ENCODE peak calls at places on chromosomes 16 and 17, in four cellular contexts. X, C, E and P are unnamed samples.

GRCh38 chr16:66416136-66416535 is 11.0 kb upstream of the BEAN1 start:
- DNase-seq in X (no peak), C (no peak), E (no peak), P (no peak)

GRCh38 chr16:85575910-85576309 is 37.2 kb upstream of the GSE1 start:
- DNase-seq in X (no peak), C (no peak), E (no peak), P (no peak)

GRCh38 chr16:24309222-24309905 is 53.2 kb downstream of the CACNG3 start:
- DNase-seq in X (no peak), C (peak), E (peak), P (no peak)

GRCh38 chr17:57988301-57989010 is 402 bp upstream of the VEZF1 start:
- DNase-seq in X (peak), C (peak), E (peak), P (peak)

GRCh38 chr16:73365010-73365409 is 317.1 kb upstream of the ZFHX3 start:
- DNase-seq in X (no peak), C (no peak), E (no peak), P (no peak)

GRCh38 chr17:29138991-29139682 is 41.1 kb downstream of the MYO18A start:
- DNase-seq in X (peak), C (no peak), E (no peak), P (peak)

GRCh38 chr17:3814361-3814760 is 13.4 kb upstream of the ITGAE start:
- DNase-seq in X (no peak), C (no peak), E (no peak), P (no peak)

GRCh38 chr16:54651851-54652770 is 278.6 kb upstream of the IRX5 start:
- DNase-seq in X (peak), C (peak), E (no peak), P (no peak)

GRCh38 chr17:42408076-42408475 is 15.0 kb downstream of the CAVIN1 start:
- DNase-seq in X (no peak), C (no peak), E (no peak), P (no peak)

GRCh38 chr17:19800571-19800970 is 52.5 kb upstream of the ALDH3A1 start:
- DNase-seq in X (no peak), C (no peak), E (no peak), P (no peak)

GRCh38 chr16:89005201-89006035 is 28.4 kb upstream of the CBFA2T3 start:
- DNase-seq in X (no peak), C (no peak), E (no peak), P (no peak)

GRCh38 chr16:70270176-70270575 is 18.4 kb upstream of the EXOSC6 start:
- DNase-seq in X (no peak), C (no peak), E (no peak), P (no peak)

GRCh38 chr17:2111691-2112090 is 56.8 kb downstream of the HIC1 start:
- DNase-seq in X (no peak), C (peak), E (no peak), P (no peak)

GRCh38 chr16:6643083-6643686 is 689.5 kb upstream of the RBFOX1 start:
- DNase-seq in X (peak), C (peak), E (peak), P (peak)

GRCh38 chr17:42111901-42112551 is 488 bp downstream of the DHX58 start:
- DNase-seq in X (no peak), C (peak), E (peak), P (peak)

GRCh38 chr16:85286066-85286712 is 173.9 kb upstream of the CIBAR2 start:
- DNase-seq in X (no peak), C (peak), E (no peak), P (no peak)

GRCh38 chr17:33012522-33013033 is 20.9 kb downstream of the SPACA3 start:
- DNase-seq in X (no peak), C (peak), E (no peak), P (no peak)

GRCh38 chr17:4074831-4075495 is 67.9 kb downstream of the ZZEF1 start:
- DNase-seq in X (peak), C (peak), E (no peak), P (peak)